ENCODE peak calls at places on chromosomes 6 and 20, in eight cellular contexts. P is stomach, N is fibroblast of lung, Q is brain microvascular endothelial cell, I is fibroblast of pulmonary artery, J is ovary, G is BJ, V is psoas muscle. Y is an unnamed sample.

GRCh38 chr6:2909718-2910117 is 6.6 kb upstream of the SERPINB9 start:
- DNase-seq in P (no peak), N (peak; percentile 24), Q (peak; percentile 7), I (no peak), J (no peak), G (no peak), V (no peak), Y (no peak)

GRCh38 chr6:83365931-83366330 is 64.9 kb downstream of the ME1 start:
- DNase-seq in P (no peak), N (peak; percentile 79), Q (peak; percentile 31), I (peak; percentile 54), J (no peak), G (peak; percentile 11), V (no peak), Y (peak; percentile 40)

GRCh38 chr6:3131695-3132094 is 13.2 kb downstream of the BPHL start:
- DNase-seq in P (no peak), N (no peak), Q (no peak), I (no peak), J (no peak), G (no peak), V (no peak), Y (no peak)

GRCh38 chr6:29959492-29959891 is 17.2 kb downstream of the HLA-A start:
- DNase-seq in P (no peak), N (no peak), Q (no peak), I (no peak), J (no peak), G (no peak), V (no peak), Y (no peak)

GRCh38 chr20:9884666-9885065 is 45.8 kb upstream of the PAK5 start:
- DNase-seq in P (no peak), N (no peak), Q (no peak), I (no peak), J (no peak), G (no peak), V (no peak), Y (no peak)

GRCh38 chr6:20540683-20541082 is 6.4 kb downstream of the CDKAL1 start:
- DNase-seq in P (no peak), N (no peak), Q (peak; percentile 25), I (no peak), J (peak; percentile 28), G (no peak), V (no peak), Y (no peak)

GRCh38 chr20:57319584-57319983 is 10.0 kb upstream of the SPO11 start:
- DNase-seq in P (no peak), N (no peak), Q (no peak), I (no peak), J (no peak), G (no peak), V (no peak), Y (no peak)

GRCh38 chr6:73121421-73121993 is 103.8 kb downstream of the KHDC1L start:
- DNase-seq in P (no peak), N (peak; percentile 77), Q (peak; percentile 22), I (peak; percentile 63), J (no peak), G (peak; percentile 39), V (no peak), Y (peak; percentile 65)

GRCh38 chr6:148367418-148368024 is 24.9 kb downstream of the SASH1 start:
- DNase-seq in P (no peak), N (peak; percentile 34), Q (peak; percentile 51), I (peak; percentile 97), J (no peak), G (peak; percentile 30), V (peak; percentile 76), Y (peak; percentile 48)

GRCh38 chr6:20263059-20263458 is 50.8 kb upstream of the MBOAT1 start:
- DNase-seq in P (no peak), N (no peak), Q (no peak), I (no peak), J (no peak), G (no peak), V (no peak), Y (no peak)

GRCh38 chr6:80338201-80338836 is 231.8 kb downstream of the BCKDHB start:
- DNase-seq in P (peak; percentile 47), N (no peak), Q (peak; percentile 31), I (peak; percentile 48), J (no peak), G (no peak), V (peak; percentile 77), Y (no peak)
- TF ChIP-seq CTCF in P (no peak), N (peak; percentile 64), Q (peak; percentile 85), I (peak; percentile 57), J (no peak), G (peak; percentile 57), V (peak; percentile 51), Y (peak; percentile 81)

GRCh38 chr6:8066108-8066507 is 1.9 kb upstream of the BLOC1S5 start:
- DNase-seq in P (no peak), N (no peak), Q (no peak), I (no peak), J (no peak), G (no peak), V (no peak), Y (no peak)

GRCh38 chr6:8064638-8065518 is 689 bp upstream of the BLOC1S5 start:
- DNase-seq in P (no peak), N (no peak), Q (no peak), I (no peak), J (no peak), G (no peak), V (no peak), Y (no peak)

GRCh38 chr6:8065519-8065911 is 1.3 kb upstream of the BLOC1S5 start:
- DNase-seq in P (no peak), N (no peak), Q (no peak), I (no peak), J (no peak), G (no peak), V (no peak), Y (no peak)

GRCh38 chr6:8061736-8062135 is 2.5 kb downstream of the BLOC1S5 start:
- DNase-seq in P (no peak), N (no peak), Q (no peak), I (no peak), J (no peak), G (no peak), V (no peak), Y (no peak)

GRCh38 chr6:8063762-8064637 is at the start of gene BLOC1S5:
- DNase-seq in P (peak; percentile 98), N (peak; percentile 96), Q (peak; percentile 97), I (peak; percentile 97), J (peak; percentile 94), G (peak; percentile 87), V (peak; percentile 97), Y (peak; percentile 93)
- TF ChIP-seq CTCF in P (no peak), N (no peak), Q (no peak), I (no peak), J (no peak), G (peak; percentile 7), V (no peak), Y (peak; percentile 40)

DNA sequence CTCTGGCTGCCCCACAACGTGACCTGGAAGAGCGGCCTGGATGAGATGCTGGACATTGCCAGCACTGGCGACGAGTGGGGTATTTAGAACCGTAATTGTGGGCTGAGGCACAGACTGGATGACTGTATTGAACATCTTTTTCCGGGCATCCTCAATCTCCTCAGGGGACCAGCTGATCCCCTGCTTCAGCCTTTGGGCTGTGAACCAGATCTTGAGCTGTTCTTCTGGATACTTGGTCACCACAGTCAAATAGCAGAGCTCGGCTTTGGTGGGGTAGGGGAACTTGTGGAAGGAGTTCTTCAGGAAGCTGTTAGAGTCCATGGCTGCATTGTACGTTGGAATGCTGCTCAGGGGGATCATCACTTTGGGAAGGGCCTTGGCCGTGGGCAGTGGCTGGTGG is 66.3 kb downstream of the PLCG1 start:
- DNase-seq in P (no peak), N (no peak), Q (no peak), I (no peak), J (no peak), G (no peak), V (no peak), Y (no peak)
- TF ChIP-seq CTCF in P (no peak), N (no peak), Q (no peak), I (no peak), J (no peak), G (no peak), V (no peak), Y (no peak)

DNA sequence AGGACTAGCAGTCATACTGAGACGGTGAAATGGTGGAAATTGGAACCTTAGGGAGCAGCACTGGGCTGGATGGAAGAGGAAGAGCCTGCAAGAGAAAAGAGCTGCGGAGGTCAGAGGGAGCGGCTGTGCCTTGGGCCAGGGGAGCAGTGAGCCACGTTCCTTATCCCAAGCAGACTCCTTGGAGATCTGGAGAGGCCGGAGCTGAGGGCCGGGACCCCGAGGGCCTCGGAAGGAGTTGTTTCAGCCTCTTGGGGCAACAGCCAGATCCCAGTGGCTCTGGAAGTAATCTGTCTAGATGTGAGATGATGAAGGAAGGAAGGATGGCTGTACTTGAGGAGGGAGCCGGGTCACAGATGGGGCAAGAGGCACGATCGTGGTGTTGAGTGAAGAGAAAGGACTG is 16.1 kb downstream of the PCMTD2 start:
- DNase-seq in P (no peak), N (no peak), Q (no peak), I (no peak), J (no peak), G (no peak), V (no peak), Y (no peak)
- TF ChIP-seq CTCF in P (no peak), N (no peak), Q (no peak), I (no peak), J (no peak), G (no peak), V (no peak), Y (no peak)

GRCh38 chr20:44089987-44090674 is 96.9 kb downstream of the JPH2 start:
- DNase-seq in P (no peak), N (peak; percentile 64), Q (peak; percentile 60), I (peak; percentile 71), J (no peak), G (no peak), V (no peak), Y (peak; percentile 70)

GRCh38 chr20:44095831-44096230 is 91.2 kb downstream of the JPH2 start:
- DNase-seq in P (no peak), N (no peak), Q (no peak), I (no peak), J (no peak), G (no peak), V (no peak), Y (no peak)

GRCh38 chr20:44093249-44093582 is 93.8 kb downstream of the JPH2 start:
- DNase-seq in P (no peak), N (no peak), Q (no peak), I (no peak), J (no peak), G (no peak), V (no peak), Y (no peak)

GRCh38 chr20:44091026-44091425 is 96.0 kb downstream of the JPH2 start:
- DNase-seq in P (no peak), N (no peak), Q (no peak), I (no peak), J (no peak), G (no peak), V (no peak), Y (no peak)

DNA sequence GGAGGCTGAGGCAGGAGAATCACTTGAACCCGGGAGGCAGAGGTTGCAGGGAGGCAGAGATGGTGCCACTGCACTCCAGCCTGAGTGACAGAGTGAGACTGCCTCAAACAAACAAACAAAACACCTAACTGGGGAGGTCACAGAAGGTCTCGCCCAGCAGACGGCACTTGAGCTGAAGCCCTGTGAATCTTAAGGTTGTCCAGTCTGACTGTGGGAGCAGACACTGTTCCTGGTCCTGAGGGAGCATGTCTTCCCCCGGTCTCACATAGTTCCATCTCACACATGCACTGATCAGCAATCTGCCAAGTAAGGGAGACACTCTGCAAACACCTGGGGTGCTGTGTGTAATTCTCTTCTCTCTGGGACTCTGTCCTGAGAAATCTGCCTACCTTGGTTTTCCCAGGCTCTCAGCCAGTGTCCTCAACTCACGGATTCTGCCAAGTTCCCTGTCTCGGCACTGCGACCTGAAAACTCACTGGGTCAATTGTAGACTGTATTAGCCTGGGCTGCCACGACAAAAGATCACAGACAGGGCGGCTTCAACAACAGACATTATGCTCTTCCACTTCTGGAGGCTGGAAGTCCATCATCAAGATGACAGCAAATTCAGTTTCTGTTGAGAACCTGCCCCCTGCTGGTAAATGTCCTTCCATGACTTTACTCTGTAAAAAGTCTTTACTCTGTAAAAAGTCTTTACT is 94.3 kb downstream of the JPH2 start:
- DNase-seq in P (no peak), N (peak; percentile 48), Q (peak; percentile 44), I (peak; percentile 76), J (no peak), G (no peak), V (no peak), Y (peak; percentile 54)
- TF ChIP-seq CTCF in P (no peak), N (peak; percentile 58), Q (peak; percentile 67), I (peak; percentile 64), J (no peak), G (peak; percentile 64), V (peak; percentile 49), Y (peak; percentile 92)

Y was measured in HFFc6.